ENCODE peak calls at places on chromosomes 5 and 9, in four cellular contexts. V is HCT116, T is endodermal cell, S is fibroblast of pulmonary artery. N is an unnamed sample.

GRCh38 chr9:98806394-98807069 is 938 bp upstream of the GALNT12 start:
- DNase-seq in S (no peak), T (no peak), V (no peak), N (no peak)

GRCh38 chr5:1479581-1480188 is 34.4 kb upstream of the SLC6A3 start:
- DNase-seq in T (peak), V (no peak), S (peak), N (peak)

GRCh38 chr5:65066385-65066784 is 297.7 kb downstream of the CWC27 start:
- DNase-seq in T (no peak), S (no peak), V (no peak), N (peak)

GRCh38 chr9:83655433-83655832 is 32.5 kb downstream of the IDNK start:
- DNase-seq in V (no peak), S (no peak), T (no peak), N (no peak)

GRCh38 chr9:26579047-26579446 is 313.6 kb downstream of the CAAP1 start:
- DNase-seq in S (no peak), V (no peak), T (no peak), N (no peak)

GRCh38 chr5:74316064-74316586 is 324.4 kb downstream of the ENC1 start:
- DNase-seq in V (no peak), S (peak), T (peak), N (peak)

GRCh38 chr5:120735076-120735475 is 271.0 kb downstream of the PRR16 start:
- DNase-seq in T (no peak), S (no peak), V (no peak), N (no peak)

GRCh38 chr5:154575869-154576806 is 98.1 kb upstream of the HAND1 start:
- DNase-seq in T (no peak), V (no peak), S (no peak), N (peak)

GRCh38 chr5:60503771-60504170 is 196.2 kb downstream of the DEPDC1B start:
- DNase-seq in S (no peak), V (no peak), T (no peak), N (no peak)

GRCh38 chr5:127280494-127281220 is 9.9 kb upstream of the MEGF10 start:
- DNase-seq in S (no peak), T (peak), V (no peak), N (no peak)

GRCh38 chr9:129406278-129407225 is 214.3 kb downstream of the C9orf50 start:
- DNase-seq in T (no peak), S (no peak), V (peak), N (peak)

GRCh38 chr9:132931178-132931735 is 13.2 kb downstream of the TSC1 start:
- DNase-seq in V (no peak), S (no peak), T (no peak), N (no peak)

GRCh38 chr9:99762470-99762869 is 59.2 kb upstream of the NR4A3 start:
- DNase-seq in T (no peak), V (no peak), S (no peak), N (no peak)

GRCh38 chr9:127778280-127779135 is at the start of gene SH2D3C:
- DNase-seq in V (no peak), S (no peak), T (no peak), N (no peak)

GRCh38 chr9:108761530-108762347 is 94.0 kb downstream of the ACTL7B start:
- DNase-seq in V (peak), S (peak), T (peak), N (peak)

GRCh38 chr5:62143268-62144229 is 162.5 kb upstream of the KIF2A start:
- DNase-seq in T (peak), V (peak), S (peak), N (peak)

GRCh38 chr5:102930244-102930643 is 175.1 kb downstream of the PAM start:
- DNase-seq in T (no peak), V (no peak), S (no peak), N (no peak)

GRCh38 chr5:135813758-135814157 is 20.7 kb upstream of the SLC25A48 start:
- DNase-seq in V (no peak), S (no peak), T (peak), N (no peak)

GRCh38 chr5:159775890-159776289 is 140.4 kb upstream of the ADRA1B start:
- DNase-seq in V (no peak), T (no peak), S (no peak), N (no peak)

GRCh38 chr5:159777049-159777448 is 139.2 kb upstream of the ADRA1B start:
- DNase-seq in S (no peak), T (no peak), V (no peak), N (no peak)

GRCh38 chr5:159772698-159773061 is 143.6 kb upstream of the ADRA1B start:
- DNase-seq in V (no peak), T (no peak), S (no peak), N (no peak)

GRCh38 chr5:159773062-159773924 is 143.0 kb upstream of the ADRA1B start:
- DNase-seq in V (peak), T (peak), S (peak), N (peak)

DNA sequence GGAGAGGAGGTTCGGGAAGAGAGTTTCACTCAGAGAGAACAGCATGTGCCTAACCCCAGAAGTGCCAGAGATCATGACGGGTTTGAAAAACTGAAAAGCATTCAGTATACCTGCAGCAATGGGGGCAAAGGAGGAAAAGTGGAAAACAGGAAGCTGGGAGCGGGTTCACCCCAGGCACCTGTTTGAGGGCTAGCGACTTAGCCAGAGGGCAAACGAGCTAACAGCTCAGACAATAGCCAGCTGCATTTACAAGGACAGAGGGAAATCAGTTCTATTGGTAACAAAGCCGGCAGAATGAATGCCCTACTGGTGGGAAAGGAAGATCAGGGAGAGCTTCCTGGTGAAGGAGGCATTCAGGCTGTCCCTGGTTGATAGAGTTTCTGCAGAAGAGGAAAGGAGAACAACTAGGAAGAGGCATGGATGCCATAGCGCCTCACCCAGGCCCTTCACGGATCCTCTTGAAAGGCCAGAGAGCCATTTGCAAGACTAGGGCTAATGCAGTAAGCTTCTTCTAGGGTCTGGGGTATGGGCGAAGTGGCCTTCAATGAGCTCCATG is 141.7 kb upstream of the ADRA1B start:
- DNase-seq in S (no peak), V (no peak), T (peak), N (no peak)
- TF ChIP-seq CTCF in S (no peak), V (peak), T (peak), N (no peak)

DNA sequence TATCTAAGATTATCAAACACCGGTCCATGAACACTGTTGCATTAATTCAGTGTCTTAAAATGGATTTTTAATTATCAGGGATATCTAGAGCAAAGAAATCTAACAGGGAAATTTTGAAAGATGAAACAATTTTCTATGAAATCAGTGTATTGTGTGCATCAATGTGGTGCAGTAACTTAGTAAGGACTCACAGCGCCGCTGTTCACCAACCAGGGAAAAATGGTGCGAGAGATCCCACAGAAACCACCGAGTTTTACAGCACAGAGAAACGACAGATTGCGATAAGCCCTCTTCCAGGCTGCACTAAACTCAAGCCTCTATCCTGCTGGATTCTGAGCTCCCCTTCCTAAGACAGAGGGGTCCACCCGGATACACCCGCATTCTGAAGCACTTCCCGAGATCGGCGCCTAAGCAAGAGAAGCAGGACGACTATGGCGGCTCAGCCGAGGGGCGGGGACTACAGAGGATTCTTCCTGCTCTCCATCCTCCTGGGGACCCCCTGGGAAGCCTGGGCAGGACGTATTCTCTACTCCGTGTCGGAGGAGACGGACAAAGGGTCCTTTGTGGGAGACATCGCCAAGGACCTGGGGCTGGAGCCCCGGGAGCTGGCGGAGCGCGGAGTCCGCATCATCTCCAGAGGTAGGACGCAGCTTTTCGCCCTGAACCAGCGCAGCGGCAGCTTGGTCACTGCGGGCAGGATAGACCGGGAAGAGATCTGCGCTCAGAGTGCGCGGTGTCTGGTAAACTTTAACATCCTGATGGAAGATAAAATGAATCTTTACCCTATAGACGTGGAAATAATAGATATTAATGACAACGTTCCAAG is at the start of gene PCDHGA7:
- DNase-seq in T (no peak), V (no peak), S (peak), N (no peak)
- TF ChIP-seq CTCF in T (no peak), V (no peak), S (peak), N (peak)

GRCh38 chr5:160665460-160665859 is 186.6 kb downstream of the ATP10B start:
- DNase-seq in V (no peak), T (no peak), S (no peak), N (no peak)
- TF ChIP-seq CTCF in V (no peak), T (no peak), S (no peak), N (no peak)

GRCh38 chr5:156515799-156516198 is 188.8 kb downstream of the SGCD start:
- DNase-seq in S (no peak), V (no peak), T (peak), N (no peak)

GRCh38 chr5:156515121-156515520 is 188.2 kb downstream of the SGCD start:
- DNase-seq in V (no peak), S (no peak), T (no peak), N (no peak)

GRCh38 chr5:156513123-156513814 is 186.3 kb downstream of the SGCD start:
- DNase-seq in V (no peak), T (no peak), S (no peak), N (no peak)
- TF ChIP-seq CTCF in V (no peak), T (no peak), S (no peak), N (no peak)

DNA sequence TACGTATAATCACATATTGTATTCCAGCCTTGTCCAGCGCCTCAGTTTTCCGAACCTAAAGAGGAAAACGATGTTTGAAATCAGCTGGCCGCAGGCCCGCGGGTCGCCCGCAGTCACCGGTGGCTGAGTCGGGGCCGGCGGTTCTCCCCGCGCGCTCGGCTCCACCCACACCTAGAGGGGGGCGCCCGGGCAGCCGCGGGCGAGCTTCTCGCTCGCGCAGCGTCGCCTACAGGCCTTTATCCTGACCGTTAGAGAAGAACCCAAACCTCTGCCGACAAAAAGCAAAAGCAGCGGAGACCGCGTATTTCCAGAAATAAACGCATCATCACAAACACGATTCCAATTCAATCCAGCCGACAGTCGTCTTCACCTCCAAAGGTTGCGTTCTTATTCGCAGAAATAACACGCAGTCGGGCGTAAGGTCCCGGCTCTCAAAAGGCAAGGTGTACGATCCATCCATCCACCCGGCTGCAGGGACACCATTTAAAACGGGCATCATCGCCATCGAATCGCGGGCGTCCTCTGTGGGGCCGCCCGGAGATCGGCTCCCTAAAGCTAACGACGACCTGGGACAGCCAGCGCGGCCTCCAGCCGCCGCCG is 680 bp upstream of the NIPBL start:
- DNase-seq in T (peak), S (peak), V (peak), N (peak)
- TF ChIP-seq CTCF in T (peak), S (peak), V (peak), N (peak)

DNA sequence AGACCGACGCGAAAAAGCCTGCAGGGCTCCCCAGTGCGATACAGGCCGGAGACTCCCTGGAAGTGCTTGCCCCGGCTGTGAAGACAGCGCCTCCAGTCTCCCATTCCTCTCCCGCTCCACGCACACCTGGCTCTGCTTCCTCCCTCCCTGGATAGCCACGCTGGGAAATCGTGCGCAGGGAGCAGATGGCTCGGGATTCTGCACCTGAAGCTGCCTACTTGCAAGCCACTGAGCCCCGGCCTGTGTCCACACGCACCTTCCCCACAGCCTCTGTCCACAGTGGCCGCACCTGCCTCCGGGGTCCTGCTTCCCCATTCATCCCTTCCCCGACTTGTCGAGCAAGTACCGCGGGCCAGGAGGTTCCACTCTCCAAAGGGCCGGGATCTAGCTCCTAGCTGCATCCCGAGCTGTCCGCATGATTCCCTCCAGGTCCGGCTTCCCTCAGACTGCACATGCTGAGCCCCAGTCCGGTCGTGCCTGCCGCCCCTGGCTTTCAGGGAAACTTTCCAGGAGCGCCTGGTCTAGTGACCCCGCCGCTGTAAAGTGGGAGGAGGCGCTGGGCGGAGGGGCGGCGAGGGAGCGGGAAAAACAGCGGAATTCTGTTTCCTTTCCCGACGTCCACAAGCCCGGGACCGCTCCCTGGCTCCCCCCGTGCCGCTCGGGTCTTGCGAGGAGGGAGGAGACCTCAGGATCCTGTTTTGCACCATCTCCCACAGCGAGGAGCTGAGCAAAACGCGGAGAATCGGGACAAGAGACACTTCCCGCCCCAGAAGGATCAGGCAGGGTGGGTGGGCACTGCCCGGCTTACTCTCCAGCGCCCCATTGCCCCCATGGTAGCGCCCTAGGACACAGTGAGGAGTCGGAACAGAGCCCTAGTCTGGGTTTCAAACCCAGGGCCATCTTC is 2.0 kb downstream of the SEMA6A start:
- DNase-seq in V (no peak), S (peak), T (peak), N (no peak)
- TF ChIP-seq CTCF in V (no peak), S (no peak), T (no peak), N (no peak)

DNA sequence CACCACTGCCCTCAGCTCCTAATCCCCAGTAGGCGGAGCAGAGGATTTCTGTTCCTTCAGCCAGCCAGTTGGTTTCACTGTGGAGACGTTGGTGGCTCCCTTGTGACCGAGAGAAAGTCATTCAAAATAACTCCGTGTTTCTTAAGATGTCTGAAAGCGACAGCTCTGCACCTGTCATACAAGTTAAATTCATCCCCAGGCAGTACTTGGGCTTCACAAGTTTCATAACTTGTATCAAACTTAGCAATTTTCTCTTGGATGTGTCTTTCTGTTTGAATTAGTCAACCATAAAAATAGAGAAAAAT is 410 bp upstream of the CDKN2B start:
- DNase-seq in T (no peak), S (no peak), V (no peak), N (no peak)
- TF ChIP-seq CTCF in T (no peak), S (peak), V (no peak), N (no peak)

DNA sequence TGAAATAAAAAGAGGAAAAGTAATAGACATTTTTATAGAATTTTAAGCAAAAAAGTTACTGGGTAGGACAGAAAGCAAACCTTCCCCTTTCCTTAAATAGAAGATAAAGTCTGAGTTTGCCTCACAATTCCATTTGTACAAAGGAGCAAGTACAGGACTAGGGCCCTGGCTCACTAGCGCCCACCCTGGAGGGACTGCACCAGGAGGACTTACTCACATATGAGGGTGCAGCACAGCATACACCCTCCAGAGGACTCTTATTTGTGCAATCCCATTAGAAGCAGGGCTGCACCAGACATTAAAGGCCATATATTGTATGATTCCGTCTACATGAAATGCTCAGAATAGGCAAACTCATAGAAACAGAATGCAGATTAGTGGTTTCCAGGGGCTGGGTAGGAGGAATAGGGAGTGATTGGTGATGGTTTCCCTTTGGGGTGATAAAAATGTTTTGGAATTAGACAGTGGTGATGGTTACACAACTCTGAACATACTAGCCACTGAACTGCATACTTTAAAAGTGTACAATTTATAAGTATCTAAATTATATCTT is 4.5 kb downstream of the REEP5 start:
- DNase-seq in S (peak), V (no peak), T (peak), N (no peak)
- TF ChIP-seq CTCF in S (peak), V (peak), T (peak), N (no peak)